ENCODE peak calls at places on chromosomes 12 and 14, in four cellular contexts. One of them, this sample, is unnamed.

GRCh38 chr12:94203796-94204195 is 55.4 kb downstream of the PLXNC1 start:
- DNase-seq in thyroid gland: no peak
- DNase-seq in T-helper 9 cell: no peak
- DNase-seq in NCI-H1105: no peak
- DNase-seq in this sample: no peak

GRCh38 chr14:76091036-76091435 is 60.7 kb upstream of the GPATCH2L start:
- DNase-seq in NCI-H1105: no peak
- DNase-seq in T-helper 9 cell: no peak
- DNase-seq in thyroid gland: peak
- DNase-seq in this sample: no peak

GRCh38 chr14:104240426-104241157 is 102.2 kb downstream of the KIF26A start:
- DNase-seq in thyroid gland: no peak
- DNase-seq in NCI-H1105: peak
- DNase-seq in T-helper 9 cell: no peak
- DNase-seq in this sample: no peak

GRCh38 chr12:129193263-129193871 is 340.1 kb downstream of the GLT1D1 start:
- DNase-seq in T-helper 9 cell: no peak
- DNase-seq in thyroid gland: no peak
- DNase-seq in NCI-H1105: no peak
- DNase-seq in this sample: no peak

GRCh38 chr14:54681819-54682261 is 114.9 kb downstream of the SAMD4A start:
- DNase-seq in thyroid gland: no peak
- DNase-seq in NCI-H1105: no peak
- DNase-seq in T-helper 9 cell: no peak
- DNase-seq in this sample: no peak

GRCh38 chr12:115362319-115362976 is 678.5 kb upstream of the TBX3 start:
- DNase-seq in T-helper 9 cell: no peak
- DNase-seq in thyroid gland: no peak
- DNase-seq in NCI-H1105: no peak
- DNase-seq in this sample: no peak

GRCh38 chr12:102593128-102593527 is 112.8 kb upstream of the IGF1 start:
- DNase-seq in T-helper 9 cell: no peak
- DNase-seq in NCI-H1105: no peak
- DNase-seq in thyroid gland: no peak
- DNase-seq in this sample: no peak

GRCh38 chr14:38357557-38357956 is 101.7 kb upstream of the CLEC14A start:
- DNase-seq in thyroid gland: no peak
- DNase-seq in T-helper 9 cell: no peak
- DNase-seq in NCI-H1105: no peak
- DNase-seq in this sample: no peak

GRCh38 chr12:15796493-15797141 is 7.4 kb upstream of the EPS8 start:
- DNase-seq in thyroid gland: no peak
- DNase-seq in T-helper 9 cell: no peak
- DNase-seq in NCI-H1105: no peak
- DNase-seq in this sample: no peak

GRCh38 chr14:33194551-33194950 is 255.9 kb downstream of the NPAS3 start:
- DNase-seq in thyroid gland: no peak
- DNase-seq in T-helper 9 cell: no peak
- DNase-seq in NCI-H1105: no peak
- DNase-seq in this sample: no peak

GRCh38 chr12:9674226-9674590 is 4.7 kb downstream of the CLEC2D start:
- DNase-seq in T-helper 9 cell: no peak
- DNase-seq in NCI-H1105: no peak
- DNase-seq in thyroid gland: no peak
- DNase-seq in this sample: no peak

GRCh38 chr14:99676657-99677056 is 7.4 kb upstream of the CYP46A1 start:
- DNase-seq in NCI-H1105: no peak
- DNase-seq in thyroid gland: no peak
- DNase-seq in T-helper 9 cell: no peak
- DNase-seq in this sample: no peak

GRCh38 chr12:111546758-111547383 is 52.2 kb downstream of the ATXN2 start:
- DNase-seq in NCI-H1105: no peak
- DNase-seq in T-helper 9 cell: no peak
- DNase-seq in thyroid gland: no peak
- DNase-seq in this sample: no peak

GRCh38 chr12:114400395-114400794 is 5.5 kb downstream of the TBX5 start:
- DNase-seq in NCI-H1105: no peak
- DNase-seq in T-helper 9 cell: no peak
- DNase-seq in thyroid gland: no peak
- DNase-seq in this sample: no peak

GRCh38 chr12:67222302-67222701 is 46.9 kb upstream of the CAND1 start:
- DNase-seq in NCI-H1105: peak
- DNase-seq in thyroid gland: peak
- DNase-seq in T-helper 9 cell: no peak
- DNase-seq in this sample: no peak

GRCh38 chr12:45518516-45519235 is 210.8 kb upstream of the ARID2 start:
- DNase-seq in thyroid gland: no peak
- DNase-seq in T-helper 9 cell: peak
- DNase-seq in NCI-H1105: no peak
- DNase-seq in this sample: no peak

GRCh38 chr12:25458047-25458552 is 95.0 kb downstream of the LMNTD1 start:
- DNase-seq in thyroid gland: no peak
- DNase-seq in T-helper 9 cell: no peak
- DNase-seq in NCI-H1105: peak
- DNase-seq in this sample: no peak

GRCh38 chr14:22159968-22160367 is 429.1 kb downstream of the DAD1 start:
- DNase-seq in T-helper 9 cell: no peak
- DNase-seq in NCI-H1105: no peak
- DNase-seq in thyroid gland: no peak
- DNase-seq in this sample: no peak

GRCh38 chr14:23143911-23144310 is 24.9 kb upstream of the CEBPE start:
- DNase-seq in thyroid gland: no peak
- DNase-seq in NCI-H1105: no peak
- DNase-seq in T-helper 9 cell: no peak
- DNase-seq in this sample: no peak

GRCh38 chr14:73625686-73626085 is 13.4 kb downstream of the ACOT6 start:
- DNase-seq in NCI-H1105: no peak
- DNase-seq in T-helper 9 cell: no peak
- DNase-seq in thyroid gland: no peak
- DNase-seq in this sample: no peak

GRCh38 chr14:48382961-48383360 is 707.6 kb upstream of the MDGA2 start:
- DNase-seq in T-helper 9 cell: no peak
- DNase-seq in thyroid gland: no peak
- DNase-seq in NCI-H1105: no peak
- DNase-seq in this sample: no peak

GRCh38 chr12:40793471-40793870 is 101.2 kb downstream of the CNTN1 start:
- DNase-seq in thyroid gland: no peak
- DNase-seq in T-helper 9 cell: no peak
- DNase-seq in NCI-H1105: no peak
- DNase-seq in this sample: no peak

GRCh38 chr12:124532331-124532750 is 35.1 kb downstream of the NCOR2 start:
- DNase-seq in T-helper 9 cell: no peak
- DNase-seq in NCI-H1105: no peak
- DNase-seq in thyroid gland: no peak
- DNase-seq in this sample: no peak

GRCh38 chr12:21939435-21939834 is 1.8 kb downstream of the ABCC9 start:
- DNase-seq in NCI-H1105: no peak
- DNase-seq in thyroid gland: no peak
- DNase-seq in T-helper 9 cell: no peak
- DNase-seq in this sample: no peak

GRCh38 chr14:105700622-105701288 is 174.4 kb downstream of the TMEM121 start:
- DNase-seq in NCI-H1105: no peak
- DNase-seq in T-helper 9 cell: no peak
- DNase-seq in thyroid gland: no peak
- DNase-seq in this sample: no peak

GRCh38 chr12:132367401-132367851 is 38.0 kb upstream of the GALNT9 start:
- DNase-seq in thyroid gland: no peak
- DNase-seq in T-helper 9 cell: no peak
- DNase-seq in NCI-H1105: no peak
- DNase-seq in this sample: no peak